ENCODE peak calls at places on chromosome 18, in four cellular contexts. K is tibial nerve; U is SK-MEL-5; R is naive thymus-derived CD4-positive, alpha-beta T cell. I is an unnamed sample.
A peak's percentile ranks its signal among the peaks of the same experiment; 100 is the strongest.

GRCh38 chr18:55811964-55812363 is 224.0 kb upstream of the TCF4 start:
- DNase-seq in R (no peak), K (no peak), U (no peak), I (no peak)

GRCh38 chr18:49189772-49190171 is 239.0 kb upstream of the SMAD7 start:
- DNase-seq in K (no peak), R (no peak), U (peak; percentile 83), I (no peak)

GRCh38 chr18:57859314-57859713 is 56.2 kb upstream of the ATP8B1 start:
- DNase-seq in U (peak; percentile 58), K (no peak), R (no peak), I (no peak)

GRCh38 chr18:24160086-24160485 is 21.2 kb downstream of the CABYR start:
- DNase-seq in R (no peak), U (no peak), K (no peak), I (no peak)

GRCh38 chr18:77056399-77057015 is 76.1 kb downstream of the MBP start:
- DNase-seq in K (no peak), U (no peak), R (no peak), I (no peak)

GRCh38 chr18:2222270-2223185 is 348.8 kb downstream of the METTL4 start:
- DNase-seq in K (no peak), R (no peak), U (no peak), I (no peak)

GRCh38 chr18:11995445-11996189 is 14.3 kb downstream of the IMPA2 start:
- DNase-seq in R (peak; percentile 52), U (peak; percentile 77), K (peak; percentile 77), I (no peak)

GRCh38 chr18:76425299-76426101 is 69.5 kb downstream of the ZNF516 start:
- DNase-seq in U (peak; percentile 21), K (no peak), R (no peak), I (no peak)

GRCh38 chr18:79523738-79524180 is 128.0 kb downstream of the NFATC1 start:
- DNase-seq in U (no peak), K (no peak), R (peak; percentile 83), I (no peak)

GRCh38 chr18:58539659-58540380 is 89.1 kb downstream of the ALPK2 start:
- DNase-seq in R (no peak), U (no peak), K (no peak), I (no peak)

GRCh38 chr18:79643049-79643765 is 36.4 kb upstream of the CTDP1 start:
- DNase-seq in K (no peak), R (no peak), U (no peak), I (no peak)

GRCh38 chr18:47754311-47755101 is 176.0 kb downstream of the SMAD2 start:
- DNase-seq in U (peak; percentile 64), R (peak; percentile 26), K (no peak), I (no peak)

GRCh38 chr18:73549236-73549635 is 598.4 kb downstream of the FBXO15 start:
- DNase-seq in U (no peak), R (no peak), K (no peak), I (no peak)

GRCh38 chr18:48161911-48162698 is 231.6 kb upstream of the SMAD2 start:
- DNase-seq in U (peak; percentile 9), R (peak; percentile 36), K (no peak), I (no peak)

GRCh38 chr18:8949206-8949605 is 153.3 kb upstream of the NDUFV2 start:
- DNase-seq in R (no peak), U (no peak), K (no peak), I (no peak)

GRCh38 chr18:9619545-9619944 is 5.2 kb upstream of the PPP4R1 start:
- DNase-seq in R (no peak), K (no peak), U (no peak), I (no peak)

GRCh38 chr18:62183578-62184195 is 3.2 kb downstream of the PIGN start:
- DNase-seq in K (peak; percentile 51), R (peak; percentile 49), U (peak; percentile 69), I (no peak)

GRCh38 chr18:75811156-75811555 is 383.7 kb upstream of the SMIM21 start:
- DNase-seq in U (no peak), R (no peak), K (no peak), I (no peak)